ENCODE peak calls at places on chromosomes 3 and 15, in ten cellular contexts. N is WERI-Rb-1, T is M059J, Y is hepatic stellate cell, P is GM23248, B is NCI-H1105, F is cardiac fibroblast, E is lower lobe of right lung, L is T-helper 17 cell, O is EL. M is an unnamed sample.

GRCh38 chr3:97772926-97773325 is 8.4 kb downstream of the ARL6 start:
- DNase-seq in N (no peak), B (no peak), E (no peak), Y (no peak), P (no peak), L (no peak), T (no peak), F (no peak), O (no peak), M (no peak)

GRCh38 chr15:39942101-39942752 is 8.3 kb downstream of the EIF2AK4 start:
- DNase-seq in P (peak), L (no peak), Y (no peak), B (no peak), O (peak), N (no peak), F (peak), T (no peak), E (no peak), M (peak)

GRCh38 chr3:178170698-178171535 is 365.3 kb upstream of the KCNMB2 start:
- DNase-seq in F (peak), Y (peak), T (peak), P (peak), E (no peak), B (no peak), O (peak), L (no peak), N (no peak), M (peak)

GRCh38 chr15:72369964-72370363 is 5.8 kb downstream of the HEXA start:
- DNase-seq in E (no peak), F (no peak), Y (no peak), L (no peak), O (no peak), P (peak), N (no peak), T (no peak), B (no peak), M (no peak)

GRCh38 chr3:106251160-106251892 is 382.5 kb upstream of the CBLB start:
- DNase-seq in E (no peak), N (no peak), T (no peak), F (no peak), P (no peak), O (no peak), B (no peak), Y (no peak), L (no peak), M (no peak)

GRCh38 chr3:169509359-169509758 is 154.2 kb downstream of the MECOM start:
- DNase-seq in O (no peak), L (no peak), Y (no peak), F (no peak), E (no peak), T (no peak), N (no peak), P (no peak), B (no peak), M (no peak)

GRCh38 chr15:81294501-81294850 is 29.5 kb downstream of the STARD5 start:
- DNase-seq in T (no peak), O (no peak), N (no peak), B (no peak), L (no peak), P (no peak), E (no peak), F (no peak), Y (no peak), M (no peak)

GRCh38 chr3:197465996-197466549 is 89.7 kb downstream of the BDH1 start:
- DNase-seq in Y (no peak), N (no peak), B (no peak), O (peak), E (no peak), F (peak), T (peak), L (no peak), P (peak), M (peak)